ENCODE peak calls at places on chromosomes 7 and 10, in eight cellular contexts. W, G, O, E, J, H, U and I are unnamed samples.

GRCh38 chr10:113458461-113458860 is 94.4 kb upstream of the HABP2 start:
- DNase-seq in W (no peak), G (no peak), O (no peak), E (no peak), J (no peak), H (no peak), U (peak), I (no peak)

GRCh38 chr10:97138174-97138573 is 47.6 kb downstream of the SLIT1 start:
- DNase-seq in W (no peak), G (no peak), O (no peak), E (no peak), J (no peak), H (peak), U (no peak), I (no peak)

GRCh38 chr7:17463511-17464085 is 165.1 kb downstream of the AHR start:
- DNase-seq in W (no peak), G (no peak), O (peak), E (no peak), J (no peak), H (no peak), U (no peak), I (no peak)

GRCh38 chr10:63919576-63920279 is 398.5 kb downstream of the REEP3 start:
- DNase-seq in W (no peak), G (no peak), O (no peak), E (no peak), J (no peak), H (no peak), U (no peak), I (no peak)

GRCh38 chr10:129586897-129587443 is 119.9 kb downstream of the MGMT start:
- DNase-seq in W (no peak), G (no peak), O (no peak), E (no peak), J (no peak), H (no peak), U (no peak), I (no peak)

GRCh38 chr10:50286517-50286916 is 35.2 kb upstream of the ASAH2 start:
- DNase-seq in W (no peak), G (no peak), O (no peak), E (peak), J (no peak), H (no peak), U (no peak), I (peak)

GRCh38 chr10:32210306-32211045 is 136.5 kb downstream of the EPC1 start:
- DNase-seq in W (no peak), G (peak), O (peak), E (peak), J (no peak), H (no peak), U (no peak), I (peak)

GRCh38 chr7:99994819-99995218 is 19.0 kb upstream of the AZGP1 start:
- DNase-seq in W (no peak), G (no peak), O (no peak), E (peak), J (no peak), H (no peak), U (no peak), I (no peak)

GRCh38 chr10:22959292-22959691 is 31.4 kb downstream of the ARMC3 start:
- DNase-seq in W (no peak), G (no peak), O (no peak), E (no peak), J (no peak), H (no peak), U (no peak), I (no peak)

GRCh38 chr10:116852246-116852645 is 2.9 kb downstream of the ENO4 start:
- DNase-seq in W (no peak), G (no peak), O (no peak), E (no peak), J (no peak), H (no peak), U (no peak), I (no peak)

GRCh38 chr10:28326516-28327493 is 23.9 kb upstream of the MPP7 start:
- DNase-seq in W (no peak), G (peak), O (no peak), E (peak), J (no peak), H (peak), U (peak), I (no peak)

GRCh38 chr7:140196361-140197217 is 19.8 kb upstream of the KDM7A start:
- DNase-seq in W (peak), G (peak), O (no peak), E (no peak), J (no peak), H (no peak), U (peak), I (peak)

GRCh38 chr10:92691042-92691590 is 1.4 kb downstream of the HHEX start:
- DNase-seq in W (no peak), G (no peak), O (no peak), E (no peak), J (no peak), H (no peak), U (peak), I (no peak)